ENCODE peak calls at places on chromosomes 13 and 19, in six cellular contexts. B is AG10803, X is uterus, M is heart left ventricle, H is psoas muscle, G is GM12864. L is an unnamed sample.

GRCh38 chr13:26964278-26965057 is 203.9 kb upstream of the GPR12 start:
- DNase-seq in B (no peak), M (peak), G (no peak), X (no peak), H (no peak), L (peak)

GRCh38 chr13:100875392-100876043 is 200.9 kb upstream of the TMTC4 start:
- DNase-seq in M (no peak), B (peak), H (no peak), G (no peak), X (no peak), L (peak)

GRCh38 chr19:11673608-11674041 is 65.1 kb downstream of the ZNF823 start:
- DNase-seq in M (peak), G (no peak), H (peak), X (peak), B (peak), L (peak)

GRCh38 chr19:4911314-4911713 is 2.0 kb downstream of the UHRF1 start:
- DNase-seq in G (no peak), H (no peak), M (no peak), B (peak), X (no peak), L (peak)

GRCh38 chr13:113785051-113786010 is 26.3 kb downstream of the TMEM255B start:
- DNase-seq in H (no peak), G (no peak), M (no peak), X (no peak), B (peak), L (peak)

GRCh38 chr19:13040232-13040915 is 45.1 kb downstream of the NFIX start:
- DNase-seq in H (no peak), B (peak), G (no peak), M (no peak), X (no peak), L (no peak)

GRCh38 chr13:105773241-105773640 is 762.2 kb downstream of the EFNB2 start:
- DNase-seq in M (no peak), G (no peak), X (no peak), B (no peak), H (no peak), L (no peak)

GRCh38 chr13:49669735-49670309 is 21.5 kb downstream of the EBPL start:
- DNase-seq in M (peak), B (peak), G (no peak), X (no peak), H (peak), L (peak)

GRCh38 chr13:37995052-37995451 is 125.5 kb upstream of the TRPC4 start:
- DNase-seq in H (no peak), X (no peak), B (no peak), M (no peak), G (no peak), L (peak)

GRCh38 chr19:32196690-32197420 is 148.6 kb upstream of the ZNF507 start:
- DNase-seq in G (no peak), B (no peak), M (no peak), X (no peak), H (no peak), L (no peak)

GRCh38 chr19:53509443-53509842 is 28.5 kb upstream of the ZNF331 start:
- DNase-seq in B (no peak), X (no peak), G (no peak), M (no peak), H (no peak), L (peak)

GRCh38 chr13:51643882-51644281 is 59.6 kb downstream of the WDFY2 start:
- DNase-seq in X (no peak), G (no peak), B (peak), H (no peak), M (no peak), L (peak)

GRCh38 chr19:49409441-49410029 is 13.7 kb downstream of the PTH2 start:
- DNase-seq in M (no peak), X (no peak), G (peak), B (no peak), H (no peak), L (no peak)

GRCh38 chr19:17479325-17479791 is 9.0 kb downstream of the SLC27A1 start:
- DNase-seq in M (no peak), X (no peak), B (peak), H (no peak), G (no peak), L (peak)

GRCh38 chr19:18995804-18996241 is 37.5 kb downstream of the SUGP2 start:
- DNase-seq in M (peak), G (no peak), X (peak), B (peak), H (no peak), L (peak)

GRCh38 chr19:35389192-35389861 is 18.5 kb downstream of the GPR42 start:
- DNase-seq in G (no peak), M (no peak), X (no peak), B (no peak), H (no peak), L (no peak)

GRCh38 chr13:99432637-99433542 is 68.4 kb upstream of the TM9SF2 start:
- DNase-seq in B (peak), H (peak), X (no peak), M (peak), G (peak), L (peak)
- TF ChIP-seq CTCF in B (no peak), H (no peak), X (no peak), M (no peak), G (no peak), L (no peak)

GRCh38 chr19:7926021-7926726 is at the start of gene CTXN1:
- DNase-seq in B (peak), H (peak), G (no peak), X (peak), M (peak), L (peak)

GRCh38 chr19:7923295-7924191 is 2.4 kb downstream of the CTXN1 start:
- DNase-seq in M (no peak), G (no peak), H (peak), X (peak), B (no peak), L (no peak)

GRCh38 chr19:7925171-7925837 is 631 bp downstream of the CTXN1 start:
- DNase-seq in X (peak), G (no peak), B (peak), M (peak), H (peak), L (peak)

GRCh38 chr19:7924241-7924640 is 1.7 kb downstream of the CTXN1 start:
- DNase-seq in H (no peak), M (no peak), B (no peak), X (no peak), G (no peak), L (no peak)

DNA sequence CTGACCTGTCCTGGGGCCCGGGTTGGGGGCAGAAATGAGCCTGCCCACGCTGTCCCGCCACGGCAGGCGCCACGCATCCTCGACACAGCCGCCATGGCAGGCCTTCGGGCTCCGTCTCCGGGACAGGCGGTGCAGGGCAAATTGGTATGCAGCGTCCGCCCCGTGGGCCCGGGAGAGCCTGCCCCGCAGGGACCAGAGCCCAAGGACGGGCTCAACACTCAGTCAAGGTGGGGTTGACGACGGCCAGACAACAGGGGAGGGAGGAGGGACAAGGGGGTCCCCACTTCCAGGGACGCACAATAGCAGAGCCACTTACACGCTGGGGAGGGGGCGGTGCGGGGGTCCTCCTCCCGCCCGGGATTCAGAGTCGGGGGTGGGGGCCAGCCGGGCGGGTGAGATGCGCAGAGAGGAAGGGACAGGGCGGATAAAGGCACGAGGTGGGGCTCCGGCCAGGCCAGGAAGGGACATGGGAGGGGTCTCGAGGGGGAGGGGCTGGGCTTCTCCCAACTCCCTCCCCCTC is 1.2 kb downstream of the CTXN1 start:
- DNase-seq in H (peak), B (no peak), G (no peak), M (no peak), X (no peak), L (no peak)
- H3K4me3 ChIP-seq in H (peak), B (no peak), G (no peak), M (peak), X (peak), L (peak)

DNA sequence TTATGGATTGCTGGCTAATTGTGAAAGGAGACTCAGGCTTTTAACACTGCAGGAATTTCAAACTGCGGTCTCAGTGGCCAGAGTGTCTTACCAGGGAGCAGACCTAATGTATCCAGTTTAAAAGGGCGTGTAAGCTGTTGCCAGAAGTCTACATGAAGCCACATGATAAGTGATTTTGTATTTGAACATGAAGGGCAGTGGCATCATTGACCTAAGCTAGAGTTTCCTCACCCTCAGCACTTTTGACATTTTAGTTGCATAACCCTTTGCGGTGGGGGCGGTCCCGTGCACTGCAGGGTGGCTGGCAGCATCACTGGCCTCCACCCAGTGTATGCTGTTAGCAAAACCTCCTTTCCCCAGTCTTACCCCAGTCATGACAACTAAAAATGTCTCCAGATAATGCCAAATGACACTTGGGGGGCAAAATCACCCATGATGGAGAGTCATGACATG is 23.7 kb upstream of the GPR18 start:
- DNase-seq in X (peak), B (peak), G (peak), M (peak), H (peak), L (peak)
- TF ChIP-seq CTCF in X (no peak), B (no peak), G (no peak), M (no peak), H (no peak), L (no peak)

GRCh38 chr19:55085923-55086715 is 10.4 kb downstream of the EPS8L1 start:
- DNase-seq in M (peak), H (no peak), X (no peak), B (no peak), G (no peak), L (no peak)
- H3K4me3 ChIP-seq in M (peak), H (peak), X (peak), B (no peak), G (no peak), L (peak)

DNA sequence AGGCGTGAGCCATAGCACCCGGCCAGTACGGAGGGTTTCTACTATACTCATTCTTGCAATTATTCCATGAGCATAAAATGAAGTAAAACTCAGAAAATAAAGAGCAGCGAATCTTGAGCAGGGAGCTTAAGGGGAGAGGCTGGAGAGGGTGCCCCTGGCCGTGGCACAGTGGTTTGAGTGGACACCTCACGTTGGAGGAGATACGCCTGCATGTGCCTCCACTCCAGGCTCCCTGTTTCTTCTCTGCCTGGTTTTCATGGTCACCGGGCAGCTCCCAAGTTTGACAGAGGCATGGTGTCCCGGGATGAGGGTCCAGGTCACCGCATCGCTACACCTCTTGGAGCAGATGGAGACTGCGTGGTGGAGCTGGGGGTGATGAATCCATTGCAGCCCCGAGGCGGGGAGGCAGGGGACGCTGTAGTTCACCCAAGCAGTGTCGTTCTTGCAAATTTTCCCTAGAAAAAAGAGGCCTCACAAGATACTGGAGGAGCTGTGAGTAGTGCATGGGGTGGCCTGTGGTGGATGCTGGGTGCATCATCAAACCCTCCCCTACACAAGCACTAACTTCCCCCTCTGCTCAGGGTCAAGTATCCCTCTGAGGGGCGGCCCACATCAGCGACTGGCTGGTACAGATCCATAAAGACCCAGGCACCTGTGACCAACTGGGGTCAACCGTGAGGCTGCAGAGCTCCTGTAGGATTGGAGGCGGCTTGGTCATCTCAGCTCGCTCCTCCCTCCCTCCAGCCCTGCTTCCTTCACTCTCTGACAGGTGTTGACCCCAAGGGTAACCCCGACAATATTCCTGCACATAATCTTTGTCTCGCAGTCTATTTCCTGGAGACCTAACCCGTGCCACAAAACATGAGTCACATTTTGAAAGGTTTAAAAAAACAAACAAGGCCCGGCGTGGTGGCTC is 3.6 kb upstream of the MIER2 start:
- DNase-seq in H (no peak), X (no peak), M (no peak), G (no peak), B (no peak), L (no peak)
- TF ChIP-seq CTCF in H (no peak), X (no peak), M (no peak), G (no peak), B (no peak), L (peak)

GRCh38 chr13:20191311-20191901 is 1.3 kb downstream of the GJB2 start:
- DNase-seq in X (no peak), G (no peak), H (no peak), B (no peak), M (peak), L (no peak)
- H3K4me3 ChIP-seq in X (no peak), G (no peak), H (peak), B (no peak), M (no peak), L (no peak)

DNA sequence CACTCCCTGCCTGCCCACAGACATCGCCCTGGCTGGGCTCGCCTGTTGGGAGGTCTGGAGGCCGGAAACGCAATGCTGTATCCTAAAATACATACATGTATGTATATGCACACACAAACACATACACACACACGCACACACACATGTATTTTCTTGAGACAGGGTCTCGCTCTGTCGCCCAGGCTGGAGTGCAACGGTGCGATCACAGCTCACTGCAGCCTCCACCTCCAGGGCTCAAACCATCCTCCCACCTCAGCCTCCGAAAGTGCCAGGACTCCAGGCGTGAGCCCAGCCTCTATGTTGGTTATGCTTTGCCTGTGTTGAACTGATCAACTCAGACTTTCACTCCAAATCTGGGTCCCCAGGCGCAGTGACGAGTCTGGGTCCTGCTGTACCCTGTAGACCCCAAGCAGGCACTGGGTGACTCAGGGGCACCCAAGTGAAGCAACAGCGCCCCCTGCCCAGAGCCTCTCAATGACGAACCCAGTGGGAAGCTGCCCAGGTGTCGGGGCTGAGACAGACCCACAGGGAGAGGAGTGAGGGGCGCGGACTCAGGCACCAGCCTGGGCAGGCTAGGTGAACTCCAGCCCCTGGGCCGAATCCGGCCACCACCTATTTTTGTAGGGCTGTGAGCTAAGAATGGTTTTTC is 27.4 kb upstream of the CACTIN start:
- DNase-seq in B (no peak), H (no peak), G (no peak), X (no peak), M (no peak), L (no peak)
- TF ChIP-seq CTCF in B (peak), H (no peak), G (no peak), X (no peak), M (peak), L (peak)

L was measured in fibroblast of villous mesenchyme.